ENCODE peak calls at places on chromosomes 6 and 20, in five cellular contexts. N is fibroblast of the aortic adventitia, A is AG04450, V is coronary artery, C is tibial nerve. O is an unnamed sample.

GRCh38 chr20:15075586-15075985 is 738.2 kb upstream of the FLRT3 start:
- DNase-seq in N (no peak), A (no peak), V (no peak), C (no peak), O (no peak)

GRCh38 chr20:63457737-63458136 is 14.7 kb downstream of the KCNQ2 start:
- DNase-seq in N (peak; percentile 26), A (no peak), V (no peak), C (peak; percentile 7), O (no peak)

GRCh38 chr6:151276112-151276745 is 36.5 kb downstream of the AKAP12 start:
- DNase-seq in N (peak; percentile 90), A (no peak), V (peak; percentile 84), C (no peak), O (no peak)

GRCh38 chr6:151808331-151809241 is 1.1 kb downstream of the ESR1 start:
- DNase-seq in N (no peak), A (no peak), V (no peak), C (peak; percentile 27), O (no peak)

GRCh38 chr6:128759901-128760300 is 123.0 kb upstream of the LAMA2 start:
- DNase-seq in N (no peak), A (no peak), V (no peak), C (no peak), O (no peak)

GRCh38 chr20:62799873-62800272 is 3.6 kb downstream of the MRGBP start:
- DNase-seq in N (no peak), A (no peak), V (no peak), C (no peak), O (no peak)

GRCh38 chr20:35492352-35492751 is 37.0 kb downstream of the CEP250 start:
- DNase-seq in N (no peak), A (no peak), V (no peak), C (no peak), O (no peak)

GRCh38 chr6:14925025-14925595 is 320.8 kb upstream of the JARID2 start:
- DNase-seq in N (peak; percentile 21), A (no peak), V (no peak), C (no peak), O (no peak)

GRCh38 chr20:46694484-46694883 is 5.2 kb upstream of the TP53RK start:
- DNase-seq in N (peak; percentile 74), A (no peak), V (no peak), C (peak; percentile 27), O (no peak)

GRCh38 chr20:60256811-60257210 is 298.6 kb downstream of the CDH26 start:
- DNase-seq in N (no peak), A (no peak), V (no peak), C (no peak), O (no peak)

GRCh38 chr6:6665505-6665904 is 77.0 kb downstream of the LY86 start:
- DNase-seq in N (no peak), A (no peak), V (peak; percentile 22), C (no peak), O (no peak)

GRCh38 chr6:111399600-111399999 is 83.4 kb downstream of the REV3L start:
- DNase-seq in N (no peak), A (no peak), V (no peak), C (no peak), O (no peak)

GRCh38 chr6:111406200-111406711 is 76.8 kb downstream of the REV3L start:
- DNase-seq in N (no peak), A (no peak), V (no peak), C (no peak), O (no peak)

GRCh38 chr6:111407686-111408085 is 75.3 kb downstream of the REV3L start:
- DNase-seq in N (no peak), A (no peak), V (no peak), C (no peak), O (no peak)

DNA sequence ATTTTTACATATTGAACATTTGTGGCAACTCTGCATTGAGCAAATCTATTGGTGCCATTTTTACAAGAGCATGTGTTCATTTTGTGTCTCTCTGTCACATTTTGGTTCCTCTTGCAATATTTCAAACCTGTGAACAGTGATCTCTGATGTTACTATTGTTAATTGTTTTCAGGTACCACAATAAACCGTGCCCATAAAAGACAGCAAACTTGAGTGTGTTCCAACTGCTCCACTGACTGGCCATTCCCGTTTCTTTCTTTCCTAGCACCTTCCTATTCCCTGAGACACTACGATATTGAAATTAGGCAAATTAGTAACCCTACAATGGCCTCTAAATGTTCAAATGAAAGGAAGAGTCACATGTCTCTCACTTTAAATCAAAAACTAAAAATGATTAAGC is 79.6 kb downstream of the REV3L start:
- DNase-seq in N (no peak), A (no peak), V (no peak), C (no peak), O (no peak)
- TF ChIP-seq CTCF in N (no peak), A (no peak), V (no peak), C (no peak), O (no peak)

DNA sequence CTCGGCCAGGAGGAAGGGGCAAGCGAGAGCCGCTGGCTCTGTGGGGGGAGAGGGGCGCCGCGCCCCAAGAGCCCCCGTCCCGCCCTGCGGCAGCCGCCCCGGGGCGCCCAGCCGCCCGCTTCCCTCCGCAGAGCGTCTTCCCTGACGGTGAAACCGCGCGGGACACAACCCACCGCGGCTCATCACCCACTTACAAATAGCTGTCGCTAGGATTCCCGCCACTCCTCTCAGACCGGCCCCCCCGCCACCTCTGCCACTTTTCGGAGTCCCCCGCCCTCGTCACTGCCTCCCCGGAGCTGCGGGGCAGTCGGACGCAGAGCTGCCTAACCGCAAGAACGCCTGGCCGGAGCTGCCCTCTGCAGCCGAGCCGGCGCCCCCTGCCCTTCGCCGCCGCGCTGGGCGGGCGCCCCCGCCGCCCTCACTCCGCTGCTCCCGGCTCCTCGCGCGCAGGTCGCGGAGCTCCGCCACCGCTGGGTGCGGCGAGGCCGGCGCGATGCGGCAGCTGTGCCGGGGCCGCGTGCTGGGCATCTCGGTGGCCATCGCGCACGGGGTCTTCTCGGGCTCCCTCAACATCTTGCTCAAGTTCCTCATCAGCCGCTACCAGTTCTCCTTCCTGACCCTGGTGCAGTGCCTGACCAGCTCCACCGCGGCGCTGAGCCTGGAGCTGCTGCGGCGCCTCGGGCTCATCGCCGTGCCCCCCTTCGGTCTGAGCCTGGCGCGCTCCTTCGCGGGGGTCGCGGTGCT is at the start of gene SLC35D3:
- DNase-seq in N (no peak), A (no peak), V (no peak), C (no peak), O (peak; percentile 42)
- TF ChIP-seq CTCF in N (no peak), A (no peak), V (no peak), C (no peak), O (no peak)

DNA sequence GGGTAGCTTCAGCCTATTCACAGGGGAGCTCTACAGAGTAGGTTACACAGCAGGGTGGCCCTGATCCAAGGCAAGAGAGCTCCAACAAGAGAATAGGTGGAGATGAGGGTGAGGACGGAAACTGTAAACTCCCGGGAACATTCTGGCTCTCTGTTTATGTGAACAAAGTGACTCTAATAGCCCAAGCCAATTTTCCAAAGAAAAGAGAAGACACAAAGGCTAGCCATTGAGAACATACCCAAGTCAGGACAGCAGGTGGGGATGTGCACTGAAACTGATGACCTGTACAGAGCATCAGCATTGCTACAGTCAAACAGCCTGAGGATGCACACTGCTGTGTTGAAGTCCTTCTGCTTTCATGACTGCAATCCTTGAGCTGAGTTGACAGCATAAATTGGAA is 136.0 kb upstream of the TOP1 start:
- DNase-seq in N (no peak), A (no peak), V (no peak), C (no peak), O (no peak)
- TF ChIP-seq CTCF in N (no peak), A (no peak), V (no peak), C (no peak), O (no peak)

DNA sequence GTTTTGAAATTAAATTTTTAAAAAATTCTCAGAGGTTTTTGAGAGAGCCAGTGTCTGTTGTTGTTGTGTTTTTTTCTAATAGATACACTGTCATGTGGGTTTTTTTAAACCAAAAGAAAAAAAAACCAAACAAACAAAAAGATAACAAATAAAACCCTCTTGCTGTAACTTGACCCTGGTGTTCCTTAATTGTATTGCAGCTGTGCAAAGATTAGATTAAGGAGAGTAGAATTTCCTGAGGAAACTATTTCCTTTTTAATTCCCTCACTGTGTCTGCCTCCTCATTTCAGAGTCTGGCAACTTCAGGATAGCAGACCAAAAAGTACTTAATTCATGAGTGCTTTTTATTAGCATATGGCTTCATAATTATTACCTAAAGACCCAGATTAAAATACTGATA is 281.9 kb downstream of the EPM2A start:
- DNase-seq in N (no peak), A (no peak), V (no peak), C (no peak), O (no peak)
- TF ChIP-seq CTCF in N (no peak), A (peak; percentile 49), V (no peak), C (no peak), O (peak; percentile 72)

GRCh38 chr6:75727206-75727605 is 21.8 kb upstream of the MYO6 start:
- DNase-seq in N (no peak), A (no peak), V (no peak), C (no peak), O (no peak)
- TF ChIP-seq CTCF in N (no peak), A (no peak), V (no peak), C (no peak), O (no peak)

GRCh38 chr20:20549699-20550098 is 162.7 kb downstream of the RALGAPA2 start:
- DNase-seq in N (peak; percentile 67), A (peak; percentile 73), V (no peak), C (no peak), O (no peak)
- TF ChIP-seq CTCF in N (no peak), A (no peak), V (no peak), C (no peak), O (no peak)

DNA sequence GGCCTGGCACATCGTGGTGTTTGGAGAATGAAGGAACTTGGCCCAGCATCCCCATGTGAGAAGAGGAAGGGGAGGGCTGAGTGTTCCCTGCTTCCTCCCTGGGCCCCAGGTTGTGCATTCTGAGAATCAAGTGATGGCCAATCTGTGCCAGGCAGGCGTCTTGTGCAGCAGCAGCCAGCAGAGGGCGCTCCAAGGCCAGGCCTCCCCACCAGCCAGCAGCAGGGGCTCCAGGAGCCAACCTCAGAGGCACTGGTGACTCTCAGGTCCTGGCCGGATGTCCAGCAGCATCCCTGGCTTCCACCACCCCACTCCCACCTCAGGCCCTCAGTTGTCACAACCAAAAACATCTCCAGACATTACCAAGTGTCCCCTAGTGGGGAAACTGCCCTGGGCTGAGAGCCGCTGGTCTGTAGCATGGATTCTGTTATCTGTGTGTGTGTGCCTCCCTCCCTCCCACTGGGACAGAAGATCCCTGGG is 192.0 kb downstream of the PREX1 start:
- DNase-seq in N (peak; percentile 46), A (no peak), V (no peak), C (no peak), O (peak; percentile 72)
- TF ChIP-seq CTCF in N (peak; percentile 93), A (peak; percentile 87), V (peak; percentile 56), C (peak; percentile 60), O (peak; percentile 72)

O was measured in mesothelial cell of epicardium.